ENCODE peak calls at places on chromosomes 1 and 21, in seven cellular contexts. G is Panc1; M is naive thymus-derived CD4-positive, alpha-beta T cell; P is gastrocnemius medialis; F is heart left ventricle; C is mucosa of descending colon; Z is pancreas. K is an unnamed sample.
A peak's percentile ranks its signal among the peaks of the same experiment; 100 is the strongest.

GRCh38 chr1:59092126-59092525 is 204.8 kb upstream of the FGGY start:
- DNase-seq in G (no peak), M (no peak), P (no peak), F (no peak), C (no peak), Z (no peak), K (no peak)

GRCh38 chr1:234987415-234988159 is 141.1 kb downstream of the TOMM20 start:
- DNase-seq in G (no peak), M (no peak), P (peak; percentile 76), F (peak; percentile 75), C (peak; percentile 57), Z (peak; percentile 67), K (no peak)

GRCh38 chr1:51044834-51045233 is 57.2 kb upstream of the C1orf185 start:
- DNase-seq in G (no peak), M (no peak), P (no peak), F (no peak), C (no peak), Z (no peak), K (no peak)

GRCh38 chr1:76666499-76666898 is 200.8 kb upstream of the ST6GALNAC5 start:
- DNase-seq in G (no peak), M (no peak), P (peak; percentile 14), F (peak; percentile 46), C (peak; percentile 56), Z (no peak), K (no peak)

GRCh38 chr1:234656981-234657651 is 47.1 kb upstream of the IRF2BP2 start:
- DNase-seq in G (peak; percentile 98), M (no peak), P (no peak), F (no peak), C (no peak), Z (no peak), K (no peak)

GRCh38 chr21:37849703-37850102 is 66.6 kb downstream of the KCNJ6 start:
- DNase-seq in G (no peak), M (no peak), P (no peak), F (no peak), C (no peak), Z (no peak), K (no peak)

GRCh38 chr1:181189691-181190361 is 101.3 kb downstream of the IER5 start:
- DNase-seq in G (peak; percentile 17), M (peak; percentile 49), P (peak; percentile 47), F (peak; percentile 74), C (peak; percentile 81), Z (peak; percentile 82), K (peak; percentile 84)

GRCh38 chr1:155012052-155012546 is 9.5 kb downstream of the ZBTB7B start:
- DNase-seq in G (no peak), M (no peak), P (peak; percentile 74), F (peak; percentile 80), C (peak; percentile 86), Z (no peak), K (peak; percentile 85)

GRCh38 chr1:217004776-217005436 is 281.7 kb upstream of the ESRRG start:
- DNase-seq in G (no peak), M (no peak), P (no peak), F (no peak), C (no peak), Z (no peak), K (no peak)

GRCh38 chr1:44636711-44637589 is 37.3 kb downstream of the TMEM53 start:
- DNase-seq in G (no peak), M (no peak), P (peak; percentile 76), F (no peak), C (no peak), Z (no peak), K (no peak)

GRCh38 chr1:150955274-150955673 is 19.4 kb downstream of the CERS2 start:
- DNase-seq in G (no peak), M (no peak), P (no peak), F (no peak), C (no peak), Z (no peak), K (no peak)

GRCh38 chr1:53326598-53327182 is 1.2 kb downstream of the LRP8 start:
- DNase-seq in G (no peak), M (no peak), P (no peak), F (no peak), C (peak; percentile 82), Z (no peak), K (no peak)

GRCh38 chr1:44408181-44409018 is 3.3 kb downstream of the RNF220 start:
- DNase-seq in G (no peak), M (no peak), P (no peak), F (no peak), C (peak; percentile 26), Z (no peak), K (peak; percentile 49)

GRCh38 chr1:221809101-221810029 is 67.5 kb upstream of the DUSP10 start:
- DNase-seq in G (no peak), M (no peak), P (no peak), F (no peak), C (no peak), Z (no peak), K (no peak)

GRCh38 chr1:94332952-94333351 is 85.2 kb upstream of the ABCD3 start:
- DNase-seq in G (no peak), M (no peak), P (no peak), F (no peak), C (no peak), Z (no peak), K (no peak)

GRCh38 chr1:15348648-15349047 is 61.0 kb upstream of the EFHD2 start:
- DNase-seq in G (no peak), M (no peak), P (no peak), F (no peak), C (no peak), Z (no peak), K (no peak)

GRCh38 chr1:15347182-15347581 is 62.5 kb upstream of the EFHD2 start:
- DNase-seq in G (no peak), M (no peak), P (no peak), F (no peak), C (no peak), Z (no peak), K (no peak)

GRCh38 chr1:15350551-15351200 is 59.0 kb upstream of the EFHD2 start:
- DNase-seq in G (no peak), M (no peak), P (no peak), F (no peak), C (peak; percentile 81), Z (no peak), K (no peak)

GRCh38 chr1:15350151-15350550 is 59.5 kb upstream of the EFHD2 start:
- DNase-seq in G (no peak), M (no peak), P (no peak), F (no peak), C (no peak), Z (no peak), K (no peak)

GRCh38 chr1:15349133-15349532 is 60.6 kb upstream of the EFHD2 start:
- DNase-seq in G (no peak), M (no peak), P (no peak), F (no peak), C (no peak), Z (no peak), K (no peak)
- H3K4me1 ChIP-seq in G (peaks cover 13% of the 10 kb centered on the region), M (peaks cover 50% of the 10 kb centered on the region), P (no peaks in the 10 kb centered on the region), F (peaks cover 2% of the 10 kb centered on the region), C (peaks cover 28% of the 10 kb centered on the region), Z (peaks cover 10% of the 10 kb centered on the region), K (no peaks in the 10 kb centered on the region)

GRCh38 chr1:14740016-14740415 is 141.5 kb downstream of the KAZN start:
- DNase-seq in G (no peak), M (no peak), P (no peak), F (no peak), C (no peak), Z (no peak), K (no peak)

GRCh38 chr1:14738235-14738634 is 139.8 kb downstream of the KAZN start:
- DNase-seq in G (no peak), M (no peak), P (no peak), F (no peak), C (no peak), Z (no peak), K (no peak)

GRCh38 chr1:14740466-14740865 is 142.0 kb downstream of the KAZN start:
- DNase-seq in G (no peak), M (no peak), P (no peak), F (no peak), C (no peak), Z (no peak), K (no peak)

GRCh38 chr1:14738647-14739046 is 140.2 kb downstream of the KAZN start:
- DNase-seq in G (no peak), M (no peak), P (no peak), F (no peak), C (no peak), Z (no peak), K (no peak)

DNA sequence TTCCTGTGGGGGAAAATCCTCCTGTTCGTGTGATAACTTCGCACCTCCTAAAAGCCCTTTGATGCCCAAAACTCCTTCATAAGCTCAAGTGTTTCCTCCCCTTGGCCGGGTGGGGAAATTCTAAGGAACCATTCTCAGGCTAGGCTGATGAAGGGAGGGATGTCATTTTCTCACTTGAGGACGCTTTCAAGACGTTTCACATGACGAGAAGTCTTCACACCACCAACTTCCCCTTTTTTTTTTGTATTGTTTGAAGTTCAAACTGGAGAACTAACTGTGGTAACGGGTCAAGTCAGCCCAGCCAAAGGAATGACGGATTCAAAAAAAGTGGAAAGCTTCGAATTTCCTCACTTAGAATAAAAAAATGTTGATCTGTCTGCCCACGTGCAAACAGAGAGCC is 140.9 kb downstream of the KAZN start:
- DNase-seq in G (no peak), M (no peak), P (no peak), F (no peak), C (no peak), Z (no peak), K (no peak)
- H3K4me1 ChIP-seq in G (no peaks in the 10 kb centered on the region), M (no peaks in the 10 kb centered on the region), P (no peaks in the 10 kb centered on the region), F (no peaks in the 10 kb centered on the region), C (no peaks in the 10 kb centered on the region), Z (no peaks in the 10 kb centered on the region), K (no peaks in the 10 kb centered on the region)

GRCh38 chr1:206713910-206714312 is 29.2 kb downstream of the MAPKAPK2 start:
- DNase-seq in G (no peak), M (no peak), P (no peak), F (no peak), C (no peak), Z (no peak), K (no peak)
- H3K4me1 ChIP-seq in G (peaks cover 53% of the 10 kb centered on the region), M (peaks cover 59% of the 10 kb centered on the region), P (peaks cover 93% of the 10 kb centered on the region), F (peaks cover 61% of the 10 kb centered on the region), C (peaks cover 53% of the 10 kb centered on the region), Z (peaks cover 35% of the 10 kb centered on the region), K (peaks cover 39% of the 10 kb centered on the region)

DNA sequence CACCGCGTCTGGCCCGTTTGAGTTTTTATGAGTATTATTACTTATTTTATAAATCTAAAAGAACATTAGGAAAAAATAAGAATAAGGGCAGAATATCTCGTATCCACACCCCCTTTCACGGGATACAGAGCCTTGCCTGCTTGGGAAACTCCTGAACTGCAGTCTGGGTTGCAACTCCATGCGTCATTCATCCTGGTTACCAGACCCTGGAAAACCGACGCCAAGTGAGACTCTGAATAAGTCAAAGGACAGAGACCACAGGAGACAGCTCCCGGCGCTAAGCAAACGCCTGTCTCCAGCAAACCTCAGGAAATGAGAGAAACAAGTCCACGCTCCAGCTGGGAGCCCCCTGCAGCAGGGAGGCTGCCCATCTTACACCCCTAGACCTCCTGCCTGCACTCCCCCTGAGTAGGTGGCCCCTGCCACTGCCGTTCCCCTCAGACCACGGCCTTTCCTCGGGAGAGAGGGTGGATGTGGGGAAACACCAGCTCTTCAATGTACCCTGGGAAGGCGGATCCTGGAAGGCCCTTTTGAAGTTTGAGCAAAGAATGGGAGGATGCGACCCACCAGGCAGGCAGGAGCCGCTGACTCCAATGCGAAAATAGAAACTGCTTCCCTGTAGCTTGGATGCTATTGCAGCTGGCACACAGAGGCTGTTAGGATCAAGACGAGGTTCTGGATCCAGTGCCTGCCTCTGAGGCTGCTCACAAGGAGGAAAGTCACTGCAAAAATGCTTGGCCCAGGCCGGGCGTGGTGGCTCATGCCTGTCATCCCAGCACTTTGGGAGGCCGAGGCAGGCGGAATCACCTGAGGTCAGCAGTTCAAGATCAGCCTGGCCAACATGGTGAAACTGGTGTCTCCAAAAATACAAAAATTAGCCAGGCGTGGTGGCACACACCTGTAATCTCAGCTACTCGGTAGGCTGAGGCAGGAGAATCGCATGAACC is 37.7 kb upstream of the GPR157 start:
- DNase-seq in G (no peak), M (no peak), P (no peak), F (peak; percentile 19), C (no peak), Z (no peak), K (no peak)
- H3K4me1 ChIP-seq in G (peaks cover 37% of the 10 kb centered on the region), M (no peaks in the 10 kb centered on the region), P (peaks cover 9% of the 10 kb centered on the region), F (peaks cover 23% of the 10 kb centered on the region), C (no peaks in the 10 kb centered on the region), Z (peaks cover 19% of the 10 kb centered on the region), K (no peaks in the 10 kb centered on the region)